ENCODE peak calls at places on chromosomes 1 and 21, in five cellular contexts. Q, Y, U, G and H are unnamed samples. For H3K9me3, the result is how much of the 10 kb centered on the place peaks cover.

GRCh38 chr1:204464174-204464573 is 30.4 kb downstream of the PIK3C2B start:
- DNase-seq in Q (no peak), Y (no peak), U (no peak), G (no peak), H (no peak)

GRCh38 chr1:15349133-15349532 is 60.6 kb upstream of the EFHD2 start:
- DNase-seq in Q (no peak), Y (no peak), U (no peak), G (no peak), H (no peak)

GRCh38 chr1:223711838-223712183 is 528 bp upstream of the CAPN2 start:
- DNase-seq in Q (no peak), Y (no peak), U (no peak), G (no peak), H (no peak)

GRCh38 chr1:161198877-161199431 is at the start of gene ADAMTS4:
- DNase-seq in Q (no peak), Y (peak), U (peak), G (no peak), H (no peak)

GRCh38 chr1:46188295-46189030 is 9.8 kb downstream of the POMGNT1 start:
- DNase-seq in Q (no peak), Y (peak), U (no peak), G (no peak), H (peak)

GRCh38 chr1:75708910-75709309 is 15.6 kb upstream of the ACADM start:
- DNase-seq in Q (no peak), Y (no peak), U (no peak), G (no peak), H (no peak)

GRCh38 chr1:68495532-68495931 is 1.4 kb downstream of the DEPDC1 start:
- DNase-seq in Q (no peak), Y (no peak), U (no peak), G (no peak), H (no peak)

GRCh38 chr1:74223453-74223852 is 11.7 kb upstream of the TNNI3K start:
- DNase-seq in Q (no peak), Y (no peak), U (no peak), G (no peak), H (no peak)

GRCh38 chr1:38071530-38072266 is 25.1 kb upstream of the POU3F1 start:
- DNase-seq in Q (no peak), Y (peak), U (no peak), G (no peak), H (no peak)

GRCh38 chr1:172826096-172826741 is 167.3 kb downstream of the FASLG start:
- DNase-seq in Q (peak), Y (no peak), U (peak), G (no peak), H (peak)

GRCh38 chr1:84504580-84505021 is 1.6 kb upstream of the SPATA1 start:
- DNase-seq in Q (no peak), Y (no peak), U (no peak), G (no peak), H (no peak)
- TF ChIP-seq POLR2A in Q (no peak), Y (no peak), U (no peak), G (no peak), H (no peak)

GRCh38 chr21:46038871-46039397 is 57.4 kb downstream of the COL6A1 start:
- DNase-seq in Q (peak), Y (no peak), U (peak), G (no peak), H (peak)
- H3K27ac ChIP-seq in Q (no peak), Y (no peak), U (no peak), G (peak), H (no peak)

DNA sequence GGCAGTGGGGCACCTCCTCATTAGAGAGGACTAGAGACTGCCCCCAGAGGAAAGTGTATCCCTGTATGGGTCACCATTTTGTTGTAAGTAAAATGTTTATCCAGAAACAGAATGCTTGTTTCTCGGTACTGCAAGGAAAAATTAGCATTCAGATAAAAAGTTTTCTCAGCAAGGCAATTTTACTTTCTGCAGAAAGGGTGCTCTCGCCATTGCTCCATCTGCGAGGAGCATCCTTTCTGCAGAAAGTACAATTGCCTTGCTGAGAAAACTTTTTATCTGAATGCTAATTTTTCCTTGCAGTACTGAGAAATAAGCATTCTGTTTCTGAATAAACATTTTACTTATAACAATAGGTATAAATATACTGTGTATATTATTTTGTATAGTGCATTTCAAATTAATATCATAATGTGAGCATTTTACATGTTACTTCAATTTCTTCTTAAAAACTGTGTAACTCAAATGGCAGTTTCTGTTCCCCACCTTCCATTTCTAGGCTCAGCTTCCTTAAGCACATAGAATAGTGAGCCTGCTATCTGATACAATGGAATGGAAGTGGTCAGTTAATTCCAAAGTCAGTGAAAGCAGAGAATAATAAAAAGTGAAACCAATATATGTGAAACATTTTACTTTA is 76.5 kb upstream of the DESI2 start:
- DNase-seq in Q (no peak), Y (no peak), U (no peak), G (no peak), H (no peak)
- H3K9me3 ChIP-seq in Q (under half), Y (under half), U (under half), G (under half), H (under half)

GRCh38 chr1:965526-966134 is 652 bp upstream of the PLEKHN1 start:
- DNase-seq in Q (no peak), Y (no peak), U (no peak), G (no peak), H (no peak)

GRCh38 chr1:966135-966602 is at the start of gene PLEKHN1:
- DNase-seq in Q (no peak), Y (peak), U (no peak), G (peak), H (peak)

GRCh38 chr1:967466-968343 is 1.4 kb downstream of the PLEKHN1 start:
- DNase-seq in Q (no peak), Y (no peak), U (no peak), G (no peak), H (no peak)

GRCh38 chr1:964691-965525 is 1.4 kb upstream of the PLEKHN1 start:
- DNase-seq in Q (no peak), Y (no peak), U (no peak), G (no peak), H (no peak)

DNA sequence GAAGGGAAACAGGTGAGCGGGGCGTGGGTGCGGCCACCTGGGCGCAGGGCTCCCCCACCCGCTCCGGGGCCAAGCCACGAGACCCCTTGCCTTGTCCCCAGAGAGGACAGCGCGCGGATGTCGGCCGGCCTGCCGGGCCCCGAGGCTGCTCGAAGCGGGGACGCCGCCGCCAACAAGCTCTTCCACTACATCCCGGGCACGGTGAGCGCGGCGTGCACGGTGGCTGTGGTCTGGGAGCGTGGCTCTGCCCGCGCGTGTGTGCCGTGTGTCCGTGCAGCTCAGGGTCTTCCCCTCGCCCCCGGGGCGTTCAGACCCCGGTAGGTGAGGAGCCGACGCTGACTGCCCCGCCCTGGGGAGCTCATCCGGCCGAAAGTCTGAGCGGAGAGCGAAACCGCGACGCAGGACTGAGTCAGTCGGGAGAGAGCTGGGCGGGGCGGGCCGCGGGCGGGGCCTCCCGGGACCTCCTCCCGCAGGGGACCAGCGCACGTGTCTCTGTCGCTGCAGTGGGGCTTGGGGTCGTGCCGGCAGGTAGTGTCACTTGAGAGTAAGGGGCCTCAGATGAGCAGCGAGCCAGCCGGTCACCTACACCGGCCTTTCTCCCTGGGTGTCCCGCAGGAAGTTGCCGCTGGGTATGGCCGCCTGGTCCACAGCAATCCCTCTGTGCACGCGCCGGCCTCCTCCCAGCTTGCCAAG is 467 bp downstream of the PLEKHN1 start:
- DNase-seq in Q (peak), Y (peak), U (peak), G (peak), H (peak)
- TF ChIP-seq POLR2A in Q (no peak), Y (peak), U (no peak), G (peak), H (no peak)

GRCh38 chr1:205592443-205593003 is 39.3 kb downstream of the ELK4 start:
- DNase-seq in Q (no peak), Y (no peak), U (no peak), G (no peak), H (no peak)
- H3K27ac ChIP-seq in Q (no peak), Y (no peak), U (no peak), G (peak), H (no peak)

GRCh38 chr1:40519517-40519916 is 10.9 kb downstream of the EXO5 start:
- DNase-seq in Q (no peak), Y (no peak), U (no peak), G (no peak), H (no peak)
- H3K9me3 ChIP-seq in Q (under half), Y (under half), U (under half), G (under half), H (under half)

DNA sequence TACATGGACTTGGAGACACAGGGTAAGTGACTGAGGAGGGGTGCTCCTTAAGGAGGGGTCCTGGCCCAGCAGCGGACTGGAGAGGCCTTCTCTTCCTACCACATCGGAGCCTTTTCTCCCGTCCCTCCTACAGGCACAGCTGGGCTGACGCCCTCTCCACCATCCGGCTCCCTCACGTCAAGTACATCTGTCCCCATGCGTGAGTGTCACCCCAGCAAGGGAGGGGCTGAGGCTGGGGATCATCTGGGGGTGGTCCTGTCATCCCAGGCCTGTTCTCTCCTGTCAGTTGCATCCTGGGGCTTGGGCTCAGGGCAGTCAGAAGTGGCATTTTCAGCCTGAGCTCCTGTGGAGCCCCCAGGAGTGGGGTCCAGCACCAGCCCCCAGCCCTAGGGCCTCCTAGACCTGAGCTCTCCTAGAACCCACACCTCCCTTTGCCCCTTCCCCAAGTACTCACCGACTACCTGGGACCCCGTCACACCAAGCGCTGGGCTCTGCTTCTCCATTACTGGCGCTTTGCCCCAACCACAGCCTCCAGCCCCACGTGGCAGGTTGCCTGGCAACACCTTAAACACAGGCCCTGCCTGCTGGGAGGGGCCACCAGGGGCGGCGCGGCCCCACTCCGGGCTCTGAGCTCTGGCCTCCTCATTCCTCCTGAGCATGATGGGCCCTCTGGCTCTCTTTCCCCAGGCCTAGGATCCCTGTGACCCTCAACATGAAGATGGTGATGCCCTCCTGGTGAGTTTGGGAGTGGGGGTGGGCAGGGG is 2.3 kb downstream of the LYPLA2 start:
- DNase-seq in Q (peak), Y (peak), U (no peak), G (peak), H (peak)
- TF ChIP-seq POLR2A in Q (no peak), Y (peak), U (no peak), G (no peak), H (no peak)

GRCh38 chr1:234311414-234311813 is 61.8 kb upstream of the COA6 start:
- DNase-seq in Q (no peak), Y (no peak), U (no peak), G (no peak), H (no peak)

GRCh38 chr1:234316486-234316885 is 56.8 kb upstream of the COA6 start:
- DNase-seq in Q (no peak), Y (no peak), U (no peak), G (no peak), H (no peak)

GRCh38 chr1:234315588-234315987 is 57.7 kb upstream of the COA6 start:
- DNase-seq in Q (no peak), Y (no peak), U (no peak), G (no peak), H (no peak)

GRCh38 chr1:234313171-234313570 is 60.1 kb upstream of the COA6 start:
- DNase-seq in Q (no peak), Y (no peak), U (no peak), G (no peak), H (no peak)

GRCh38 chr1:234315091-234315541 is 58.1 kb upstream of the COA6 start:
- DNase-seq in Q (no peak), Y (no peak), U (no peak), G (no peak), H (no peak)
- H3K27ac ChIP-seq in Q (no peak), Y (no peak), U (no peak), G (peak), H (no peak)